ENCODE peak calls at places on chromosomes 4 and X, in five cellular contexts. One of them, this sample, is unnamed.

GRCh38 chr4:146398896-146399443 is 122.8 kb downstream of the SLC10A7 start:
- DNase-seq in suprapubic skin: no peak
- DNase-seq in AG04449: no peak
- DNase-seq in stomach: no peak
- DNase-seq in GM13976: no peak
- DNase-seq in this sample: no peak

GRCh38 chr4:80219301-80220025 is 22.2 kb downstream of the PRDM8 start:
- DNase-seq in suprapubic skin: no peak
- DNase-seq in AG04449: no peak
- DNase-seq in GM13976: no peak
- DNase-seq in stomach: no peak
- DNase-seq in this sample: no peak

GRCh38 chr4:1170805-1171305 is 1.5 kb downstream of the SPON2 start:
- DNase-seq in stomach: no peak
- DNase-seq in AG04449: no peak
- DNase-seq in suprapubic skin: no peak
- DNase-seq in GM13976: no peak
- DNase-seq in this sample: no peak

GRCh38 chr4:114015444-114015899 is 36.0 kb upstream of the ARSJ start:
- DNase-seq in AG04449: peak
- DNase-seq in suprapubic skin: no peak
- DNase-seq in stomach: no peak
- DNase-seq in GM13976: no peak
- DNase-seq in this sample: no peak

GRCh38 chrX:101460669-101461068 is 24.6 kb upstream of the ARMCX4 start:
- DNase-seq in stomach: no peak
- DNase-seq in AG04449: no peak
- DNase-seq in suprapubic skin: no peak
- DNase-seq in GM13976: no peak
- DNase-seq in this sample: no peak

GRCh38 chr4:133062851-133063250 is 86.2 kb upstream of the PCDH10 start:
- DNase-seq in GM13976: no peak
- DNase-seq in suprapubic skin: no peak
- DNase-seq in stomach: no peak
- DNase-seq in AG04449: no peak
- DNase-seq in this sample: no peak

GRCh38 chrX:154030266-154030665 is 10.6 kb upstream of the IRAK1 start:
- DNase-seq in stomach: no peak
- DNase-seq in AG04449: no peak
- DNase-seq in suprapubic skin: no peak
- DNase-seq in GM13976: no peak
- DNase-seq in this sample: no peak

GRCh38 chr4:95018845-95019244 is 261.1 kb downstream of the BMPR1B start:
- DNase-seq in GM13976: no peak
- DNase-seq in suprapubic skin: no peak
- DNase-seq in stomach: no peak
- DNase-seq in AG04449: no peak
- DNase-seq in this sample: no peak

GRCh38 chrX:126509917-126510316 is 42.7 kb downstream of the DCAF12L1 start:
- DNase-seq in AG04449: no peak
- DNase-seq in stomach: no peak
- DNase-seq in suprapubic skin: no peak
- DNase-seq in GM13976: no peak
- DNase-seq in this sample: no peak

GRCh38 chr4:3043272-3044020 is 30.9 kb downstream of the HTT-AS start:
- DNase-seq in stomach: no peak
- DNase-seq in suprapubic skin: no peak
- DNase-seq in AG04449: no peak
- DNase-seq in GM13976: no peak
- DNase-seq in this sample: no peak

DNA sequence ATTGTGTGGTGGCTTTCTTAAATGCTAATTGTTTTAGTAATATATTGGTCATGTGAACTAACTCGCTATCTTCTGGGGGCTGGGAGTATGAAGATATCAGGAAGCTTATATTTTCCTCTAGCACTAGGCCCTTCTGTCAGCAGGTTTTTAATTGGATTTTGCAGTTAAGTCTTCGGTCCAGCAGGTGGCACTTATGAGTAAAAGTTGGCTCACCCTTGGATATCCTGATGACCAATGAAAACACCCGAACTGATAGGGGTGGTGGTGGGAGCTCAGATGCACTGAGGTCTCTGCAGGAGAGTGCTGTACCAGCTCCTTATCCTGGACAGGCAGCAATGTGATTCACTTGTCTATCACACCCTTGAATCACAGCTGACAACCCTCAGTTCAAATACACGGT is 1365.8 kb upstream of the DIAPH2 start:
- DNase-seq in stomach: no peak
- DNase-seq in GM13976: no peak
- DNase-seq in suprapubic skin: no peak
- DNase-seq in AG04449: no peak
- DNase-seq in this sample: peak
- TF ChIP-seq CTCF in stomach: no peak
- TF ChIP-seq CTCF in GM13976: no peak
- TF ChIP-seq CTCF in suprapubic skin: no peak
- TF ChIP-seq CTCF in AG04449: no peak
- TF ChIP-seq CTCF in this sample: no peak

GRCh38 chrX:38800981-38801845 is at the start of gene MID1IP1:
- DNase-seq in AG04449: peak
- DNase-seq in suprapubic skin: peak
- DNase-seq in stomach: peak
- DNase-seq in GM13976: peak
- DNase-seq in this sample: peak

GRCh38 chrX:38805294-38806053 is 4.2 kb downstream of the MID1IP1 start:
- DNase-seq in AG04449: no peak
- DNase-seq in stomach: peak
- DNase-seq in GM13976: peak
- DNase-seq in suprapubic skin: peak
- DNase-seq in this sample: peak

GRCh38 chrX:38804481-38805293 is 3.4 kb downstream of the MID1IP1 start:
- DNase-seq in stomach: peak
- DNase-seq in suprapubic skin: no peak
- DNase-seq in GM13976: peak
- DNase-seq in AG04449: no peak
- DNase-seq in this sample: peak

GRCh38 chrX:38803609-38804480 is 2.6 kb downstream of the MID1IP1 start:
- DNase-seq in stomach: peak
- DNase-seq in AG04449: no peak
- DNase-seq in suprapubic skin: peak
- DNase-seq in GM13976: peak
- DNase-seq in this sample: peak

GRCh38 chrX:38803286-38803608 is 2.0 kb downstream of the MID1IP1 start:
- DNase-seq in stomach: no peak
- DNase-seq in suprapubic skin: no peak
- DNase-seq in AG04449: no peak
- DNase-seq in GM13976: peak
- DNase-seq in this sample: peak
- TF ChIP-seq CTCF in stomach: no peak
- TF ChIP-seq CTCF in suprapubic skin: no peak
- TF ChIP-seq CTCF in AG04449: no peak
- TF ChIP-seq CTCF in GM13976: no peak
- TF ChIP-seq CTCF in this sample: no peak

GRCh38 chr4:154332681-154333421 is 158.7 kb downstream of the DCHS2 start:
- DNase-seq in AG04449: no peak
- DNase-seq in GM13976: peak
- DNase-seq in suprapubic skin: no peak
- DNase-seq in stomach: no peak
- DNase-seq in this sample: peak
- TF ChIP-seq CTCF in AG04449: no peak
- TF ChIP-seq CTCF in GM13976: no peak
- TF ChIP-seq CTCF in suprapubic skin: no peak
- TF ChIP-seq CTCF in stomach: no peak
- TF ChIP-seq CTCF in this sample: no peak

GRCh38 chr4:77226939-77227705 is 70.1 kb downstream of the CCNG2 start:
- DNase-seq in stomach: no peak
- DNase-seq in GM13976: no peak
- DNase-seq in AG04449: no peak
- DNase-seq in suprapubic skin: no peak
- DNase-seq in this sample: no peak
- TF ChIP-seq CTCF in stomach: no peak
- TF ChIP-seq CTCF in GM13976: no peak
- TF ChIP-seq CTCF in AG04449: no peak
- TF ChIP-seq CTCF in suprapubic skin: no peak
- TF ChIP-seq CTCF in this sample: no peak

GRCh38 chrX:87337267-87337666 is 180.3 kb upstream of the KLHL4 start:
- DNase-seq in stomach: no peak
- DNase-seq in AG04449: no peak
- DNase-seq in GM13976: no peak
- DNase-seq in suprapubic skin: no peak
- DNase-seq in this sample: no peak

GRCh38 chrX:87338510-87338909 is 179.1 kb upstream of the KLHL4 start:
- DNase-seq in AG04449: no peak
- DNase-seq in GM13976: peak
- DNase-seq in suprapubic skin: no peak
- DNase-seq in stomach: no peak
- DNase-seq in this sample: no peak
- TF ChIP-seq CTCF in AG04449: no peak
- TF ChIP-seq CTCF in GM13976: peak
- TF ChIP-seq CTCF in suprapubic skin: no peak
- TF ChIP-seq CTCF in stomach: no peak
- TF ChIP-seq CTCF in this sample: peak

DNA sequence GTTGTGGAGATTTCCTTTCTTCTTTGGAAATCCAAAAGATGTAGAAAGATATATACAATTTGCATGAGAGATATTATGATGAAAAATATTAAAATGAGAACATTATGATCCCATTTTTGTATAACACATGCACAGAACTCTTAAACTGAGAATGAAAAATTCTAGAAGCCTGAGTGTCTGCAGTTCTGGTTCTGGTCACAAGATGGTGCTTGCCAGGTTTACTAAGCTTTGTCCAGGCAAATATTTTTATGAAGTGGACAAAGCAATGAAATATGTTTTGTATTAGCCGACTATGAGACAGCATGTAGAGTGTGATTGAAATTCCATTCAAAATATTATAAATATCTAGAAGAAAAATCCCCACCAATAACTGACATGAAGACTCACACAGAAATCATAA is 2.2 kb downstream of the PWWP3B start:
- DNase-seq in GM13976: no peak
- DNase-seq in stomach: no peak
- DNase-seq in AG04449: no peak
- DNase-seq in suprapubic skin: no peak
- DNase-seq in this sample: no peak
- TF ChIP-seq CTCF in GM13976: peak
- TF ChIP-seq CTCF in stomach: peak
- TF ChIP-seq CTCF in AG04449: no peak
- TF ChIP-seq CTCF in suprapubic skin: no peak
- TF ChIP-seq CTCF in this sample: no peak

GRCh38 chrX:50448565-50448964 is 22.1 kb downstream of the DGKK start:
- DNase-seq in suprapubic skin: no peak
- DNase-seq in AG04449: no peak
- DNase-seq in stomach: no peak
- DNase-seq in GM13976: no peak
- DNase-seq in this sample: no peak
- TF ChIP-seq CTCF in suprapubic skin: no peak
- TF ChIP-seq CTCF in AG04449: no peak
- TF ChIP-seq CTCF in stomach: no peak
- TF ChIP-seq CTCF in GM13976: no peak
- TF ChIP-seq CTCF in this sample: no peak